ENCODE peak calls at places on chromosomes 16 and 17, in eight cellular contexts. H is GM12865; F is type B pancreatic cell; R is foreskin fibroblast; P is mucosa of descending colon; E is SK-N-SH; A is OCI-LY7; S is CD8-positive, alpha-beta T cell. V is an unnamed sample.

GRCh38 chr17:49101054-49101534 is 31.5 kb upstream of the B4GALNT2 start:
- DNase-seq in H (no peak), F (no peak), R (peak), P (no peak), E (no peak), A (no peak), S (no peak), V (no peak)

GRCh38 chr16:8632675-8633182 is 11.2 kb downstream of the METTL22 start:
- DNase-seq in H (no peak), F (no peak), R (no peak), P (no peak), E (no peak), A (no peak), S (no peak), V (no peak)

GRCh38 chr17:10292057-10292931 is 80.5 kb downstream of the MYH13 start:
- DNase-seq in H (peak), F (no peak), R (no peak), P (no peak), E (no peak), A (no peak), S (no peak), V (peak)

GRCh38 chr16:22663389-22664064 is 150.4 kb upstream of the HS3ST2 start:
- DNase-seq in H (no peak), F (no peak), R (no peak), P (no peak), E (peak), A (no peak), S (no peak), V (no peak)

GRCh38 chr17:9239260-9239820 is 218.0 kb downstream of the NTN1 start:
- DNase-seq in H (no peak), F (no peak), R (no peak), P (peak), E (no peak), A (no peak), S (no peak), V (no peak)

GRCh38 chr17:81465912-81466311 is 46.7 kb downstream of the ACTG1 start:
- DNase-seq in H (no peak), F (no peak), R (no peak), P (no peak), E (no peak), A (no peak), S (no peak), V (no peak)

GRCh38 chr17:81074875-81075274 is 39.9 kb downstream of the BAIAP2 start:
- DNase-seq in H (no peak), F (no peak), R (no peak), P (no peak), E (no peak), A (no peak), S (no peak), V (no peak)

GRCh38 chr17:58081641-58082340 is 1.4 kb upstream of the DYNLL2 start:
- DNase-seq in H (no peak), F (peak), R (no peak), P (no peak), E (no peak), A (no peak), S (no peak), V (no peak)

GRCh38 chr17:17348872-17349723 is 45.9 kb downstream of the NT5M start:
- DNase-seq in H (no peak), F (no peak), R (peak), P (no peak), E (peak), A (no peak), S (no peak), V (no peak)

GRCh38 chr16:49482690-49483089 is 109.1 kb downstream of the C16orf78 start:
- DNase-seq in H (no peak), F (no peak), R (no peak), P (no peak), E (no peak), A (no peak), S (no peak), V (no peak)

GRCh38 chr16:83070416-83071199 is 443.8 kb downstream of the CDH13 start:
- DNase-seq in H (no peak), F (no peak), R (no peak), P (no peak), E (no peak), A (no peak), S (no peak), V (no peak)

GRCh38 chr16:24771132-24771778 is 41.8 kb downstream of the TNRC6A start:
- DNase-seq in H (peak), F (no peak), R (peak), P (no peak), E (no peak), A (no peak), S (no peak), V (no peak)

GRCh38 chr16:23905027-23905426 is 69.2 kb downstream of the PRKCB start:
- DNase-seq in H (no peak), F (no peak), R (peak), P (no peak), E (no peak), A (no peak), S (no peak), V (no peak)

GRCh38 chr16:55502801-55503366 is 6.0 kb upstream of the LPCAT2 start:
- DNase-seq in H (no peak), F (no peak), R (peak), P (peak), E (peak), A (no peak), S (no peak), V (peak)

GRCh38 chr17:16449121-16449570 is 33.8 kb downstream of the TRPV2 start:
- DNase-seq in H (no peak), F (no peak), R (peak), P (peak), E (no peak), A (no peak), S (no peak), V (no peak)

GRCh38 chr16:67882374-67883145 is 2.1 kb upstream of the NRN1L start:
- DNase-seq in H (no peak), F (no peak), R (no peak), P (no peak), E (no peak), A (no peak), S (no peak), V (no peak)

GRCh38 chr17:50565559-50566350 is 5.2 kb downstream of the CACNA1G start:
- DNase-seq in H (peak), F (no peak), R (no peak), P (no peak), E (peak), A (no peak), S (peak), V (no peak)

GRCh38 chr17:70137451-70138230 is 31.7 kb upstream of the KCNJ2 start:
- DNase-seq in H (peak), F (no peak), R (peak), P (no peak), E (no peak), A (peak), S (no peak), V (peak)

GRCh38 chr17:62965149-62965648 is 836 bp upstream of the TANC2 start:
- DNase-seq in H (peak), F (no peak), R (no peak), P (no peak), E (no peak), A (no peak), S (peak), V (no peak)

GRCh38 chr17:72387487-72387886 is 266.7 kb downstream of the SOX9 start:
- DNase-seq in H (no peak), F (no peak), R (peak), P (no peak), E (no peak), A (no peak), S (no peak), V (no peak)

GRCh38 chr16:1746693-1747195 is 24.6 kb downstream of the NME3 start:
- DNase-seq in H (no peak), F (no peak), R (no peak), P (no peak), E (no peak), A (no peak), S (no peak), V (no peak)

GRCh38 chr16:26987631-26988030 is 79.1 kb upstream of the C16orf82 start:
- DNase-seq in H (no peak), F (no peak), R (peak), P (no peak), E (no peak), A (no peak), S (no peak), V (no peak)

GRCh38 chr17:71482625-71483024 is 638.2 kb upstream of the SOX9 start:
- DNase-seq in H (no peak), F (no peak), R (no peak), P (no peak), E (no peak), A (no peak), S (no peak), V (no peak)

GRCh38 chr16:10412935-10413601 is 27.2 kb downstream of the ATF7IP2 start:
- DNase-seq in H (no peak), F (no peak), R (no peak), P (no peak), E (no peak), A (no peak), S (no peak), V (no peak)

GRCh38 chr16:10405386-10405939 is 19.6 kb downstream of the ATF7IP2 start:
- DNase-seq in H (no peak), F (no peak), R (no peak), P (no peak), E (no peak), A (no peak), S (no peak), V (no peak)

GRCh38 chr16:10402975-10403374 is 17.1 kb downstream of the ATF7IP2 start:
- DNase-seq in H (no peak), F (no peak), R (no peak), P (no peak), E (no peak), A (no peak), S (no peak), V (no peak)

GRCh38 chr16:10410469-10410868 is 24.6 kb downstream of the ATF7IP2 start:
- DNase-seq in H (no peak), F (no peak), R (no peak), P (no peak), E (no peak), A (no peak), S (no peak), V (no peak)

DNA sequence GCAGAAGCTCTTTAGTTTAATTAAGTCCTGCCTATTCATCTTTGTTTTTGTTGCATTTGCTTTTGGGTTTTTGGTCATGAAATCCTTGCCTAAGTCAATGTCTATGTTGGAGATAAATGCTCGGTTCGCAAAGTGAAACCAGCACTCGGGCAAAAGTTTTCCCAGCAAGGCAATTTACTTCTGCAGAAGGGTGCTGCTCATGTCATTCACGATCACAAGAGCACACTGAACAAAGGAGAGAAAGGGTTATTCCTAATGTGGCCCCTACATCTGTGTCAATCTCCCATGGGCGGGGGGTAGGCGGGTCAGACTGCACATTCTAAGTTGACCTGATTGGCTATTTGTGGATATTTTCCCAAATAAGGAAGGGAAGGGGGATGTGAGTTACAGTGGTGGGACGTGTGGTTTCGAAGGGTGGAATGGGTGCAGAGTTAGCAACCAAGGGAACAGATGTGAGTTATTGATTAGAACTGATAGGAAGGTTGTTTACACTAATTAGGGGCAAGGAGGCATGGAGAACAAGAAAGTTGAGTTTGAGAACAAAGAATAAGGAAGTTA is 23.0 kb downstream of the ATF7IP2 start:
- DNase-seq in H (no peak), F (no peak), R (no peak), P (no peak), E (no peak), A (peak), S (no peak), V (no peak)
- TF ChIP-seq CTCF in H (no peak), F (no peak), R (no peak), P (no peak), E (no peak), A (no peak), S (no peak), V (no peak)

GRCh38 chr17:14559220-14559619 is 258.3 kb downstream of the HS3ST3B1 start:
- DNase-seq in H (no peak), F (no peak), R (no peak), P (no peak), E (no peak), A (peak), S (no peak), V (no peak)

GRCh38 chr17:14559720-14560119 is 258.8 kb downstream of the HS3ST3B1 start:
- DNase-seq in H (no peak), F (no peak), R (no peak), P (no peak), E (no peak), A (peak), S (no peak), V (no peak)

GRCh38 chr17:14557482-14557881 is 256.6 kb downstream of the HS3ST3B1 start:
- DNase-seq in H (no peak), F (no peak), R (no peak), P (no peak), E (no peak), A (peak), S (no peak), V (no peak)

GRCh38 chr17:14552311-14552710 is 251.4 kb downstream of the HS3ST3B1 start:
- DNase-seq in H (no peak), F (no peak), R (no peak), P (no peak), E (no peak), A (no peak), S (no peak), V (no peak)

DNA sequence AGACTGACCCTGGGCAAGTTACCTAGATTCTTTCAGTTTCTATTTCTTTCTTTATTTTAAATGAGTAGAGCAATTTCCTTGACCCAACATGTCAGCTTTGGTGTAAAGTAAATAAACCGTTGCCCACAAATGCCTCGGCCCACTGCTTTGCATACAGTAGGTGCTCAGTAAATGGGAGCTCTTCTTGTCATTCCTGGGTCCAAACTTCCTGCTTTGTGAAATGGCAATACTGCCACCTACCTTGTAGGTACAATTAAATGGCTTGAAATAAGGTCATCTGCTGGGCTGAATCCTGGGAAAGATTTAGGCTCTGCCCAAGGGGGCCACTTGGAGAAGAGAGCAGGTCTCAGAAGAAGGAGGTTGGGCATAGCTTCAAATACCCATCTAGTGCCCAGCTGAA is 253.0 kb downstream of the HS3ST3B1 start:
- DNase-seq in H (no peak), F (no peak), R (no peak), P (no peak), E (no peak), A (peak), S (no peak), V (no peak)
- TF ChIP-seq CTCF in H (no peak), F (no peak), R (no peak), P (no peak), E (no peak), A (peak), S (no peak), V (no peak)

GRCh38 chr17:78769200-78769773 is 12.8 kb downstream of the CYTH1 start:
- DNase-seq in H (peak), F (no peak), R (no peak), P (no peak), E (no peak), A (peak), S (no peak), V (no peak)

GRCh38 chr17:78766225-78766624 is 15.8 kb downstream of the CYTH1 start:
- DNase-seq in H (no peak), F (no peak), R (no peak), P (no peak), E (no peak), A (no peak), S (no peak), V (no peak)

GRCh38 chr17:78765821-78766220 is 16.3 kb downstream of the CYTH1 start:
- DNase-seq in H (no peak), F (no peak), R (no peak), P (no peak), E (no peak), A (no peak), S (no peak), V (no peak)

GRCh38 chr17:78766743-78767294 is 15.3 kb downstream of the CYTH1 start:
- DNase-seq in H (peak), F (no peak), R (no peak), P (no peak), E (no peak), A (no peak), S (no peak), V (no peak)

GRCh38 chr17:78767806-78768205 is 14.3 kb downstream of the CYTH1 start:
- DNase-seq in H (no peak), F (no peak), R (no peak), P (no peak), E (no peak), A (no peak), S (no peak), V (no peak)
- TF ChIP-seq CTCF in H (no peak), F (no peak), R (no peak), P (no peak), E (no peak), A (no peak), S (no peak), V (no peak)

GRCh38 chr17:45110676-45111611 is 21.4 kb downstream of the PLCD3 start:
- DNase-seq in H (no peak), F (no peak), R (no peak), P (no peak), E (peak), A (no peak), S (peak), V (no peak)
- TF ChIP-seq CTCF in H (no peak), F (no peak), R (no peak), P (no peak), E (no peak), A (no peak), S (no peak), V (no peak)

GRCh38 chr16:72240949-72241348 is 69.0 kb upstream of the PMFBP1 start:
- DNase-seq in H (no peak), F (no peak), R (no peak), P (no peak), E (no peak), A (no peak), S (no peak), V (no peak)
- TF ChIP-seq CTCF in H (no peak), F (no peak), R (no peak), P (no peak), E (no peak), A (no peak), S (no peak), V (no peak)

GRCh38 chr17:45430738-45431530 is 1.7 kb downstream of the ARHGAP27 start:
- DNase-seq in H (peak), F (no peak), R (no peak), P (peak), E (no peak), A (peak), S (no peak), V (peak)

GRCh38 chr17:45428954-45429337 is 3.7 kb downstream of the ARHGAP27 start:
- DNase-seq in H (peak), F (no peak), R (no peak), P (no peak), E (no peak), A (peak), S (no peak), V (no peak)

GRCh38 chr17:45431531-45432404 is 902 bp downstream of the ARHGAP27 start:
- DNase-seq in H (peak), F (peak), R (peak), P (peak), E (peak), A (peak), S (peak), V (peak)

GRCh38 chr17:45429338-45430005 is 3.2 kb downstream of the ARHGAP27 start:
- DNase-seq in H (no peak), F (no peak), R (no peak), P (no peak), E (no peak), A (no peak), S (no peak), V (no peak)

DNA sequence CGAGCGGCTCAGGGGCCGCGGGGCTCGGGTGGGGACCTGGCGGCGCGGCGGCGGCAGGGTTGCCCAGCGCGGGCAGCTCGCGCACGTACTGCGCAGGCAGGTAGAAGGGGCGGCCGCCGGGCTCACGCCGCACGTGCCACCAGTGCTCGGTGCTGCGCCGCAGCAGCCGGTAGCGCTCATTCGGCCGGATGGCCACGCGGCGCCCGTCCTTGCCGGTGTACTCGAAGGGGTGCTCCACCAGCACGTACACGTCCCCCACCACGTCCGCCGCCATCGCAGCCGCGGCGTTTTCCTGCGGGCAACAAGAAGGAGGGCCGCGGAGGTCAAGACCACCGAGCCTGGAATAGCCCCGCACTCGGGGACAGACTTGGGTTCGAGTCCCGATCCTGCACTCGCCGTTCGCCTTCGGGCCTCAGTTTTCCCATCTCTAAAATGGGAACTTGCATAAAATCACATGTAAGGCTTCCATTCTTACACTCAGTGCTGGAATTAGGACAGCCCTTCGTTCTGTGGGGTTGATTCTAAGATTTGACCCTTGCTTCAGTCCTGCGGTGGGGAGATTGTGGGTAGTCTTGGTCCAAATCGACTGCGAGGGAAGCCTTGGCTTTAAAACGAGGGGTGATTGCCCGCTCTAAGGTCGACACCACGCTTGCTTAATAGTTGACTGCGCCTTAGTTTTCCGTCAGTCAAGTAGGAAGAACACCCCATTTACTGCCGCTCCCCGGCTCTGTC is 2.5 kb downstream of the ARHGAP27 start:
- DNase-seq in H (no peak), F (no peak), R (no peak), P (no peak), E (no peak), A (no peak), S (no peak), V (no peak)
- TF ChIP-seq CTCF in H (no peak), F (no peak), R (no peak), P (no peak), E (no peak), A (no peak), S (no peak), V (no peak)

GRCh38 chr16:17053536-17054160 is 417.1 kb downstream of the XYLT1 start:
- DNase-seq in H (peak), F (no peak), R (no peak), P (no peak), E (no peak), A (peak), S (no peak), V (no peak)
- TF ChIP-seq CTCF in H (peak), F (peak), R (no peak), P (no peak), E (no peak), A (peak), S (no peak), V (no peak)

GRCh38 chr17:61398721-61399130 is 917 bp upstream of the TBX2 start:
- DNase-seq in H (no peak), F (no peak), R (no peak), P (peak), E (no peak), A (no peak), S (no peak), V (no peak)
- TF ChIP-seq CTCF in H (no peak), F (no peak), R (no peak), P (no peak), E (no peak), A (no peak), S (no peak), V (no peak)

DNA sequence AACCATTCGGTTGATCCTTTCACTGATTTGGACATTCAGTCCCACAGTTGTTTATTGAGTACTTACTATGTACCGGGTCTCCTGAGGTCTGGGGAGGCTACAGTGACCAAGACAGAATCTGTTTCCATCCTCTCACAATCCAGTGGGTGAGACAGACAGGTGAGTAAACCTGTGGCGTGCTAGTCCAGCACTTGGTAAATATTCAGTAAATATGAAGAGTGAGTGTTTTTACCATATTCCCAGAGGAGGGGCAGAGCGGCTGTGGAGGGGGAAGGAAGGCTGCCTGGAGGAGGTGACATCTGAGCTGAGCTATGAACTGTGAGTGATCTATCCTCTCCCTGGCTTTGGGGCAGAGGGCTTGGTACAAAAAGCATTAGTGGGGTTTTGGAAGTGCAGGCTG is 31.4 kb downstream of the CCR7 start:
- DNase-seq in H (no peak), F (no peak), R (no peak), P (no peak), E (no peak), A (no peak), S (no peak), V (no peak)
- TF ChIP-seq CTCF in H (no peak), F (no peak), R (no peak), P (no peak), E (no peak), A (no peak), S (no peak), V (no peak)